ENCODE peak calls at places on chromosomes 5 and 9, in six cellular contexts. P is ovary, W is neural progenitor cell, K is A549, U is cardiac muscle cell, A is PC-3. Q is an unnamed sample.

GRCh38 chr5:122702524-122702875 is 72.4 kb upstream of the SNX2 start:
- DNase-seq in A (no peak), P (no peak), K (no peak), W (no peak), U (no peak), Q (no peak)

GRCh38 chr5:13249854-13250253 is 694.6 kb downstream of the DNAH5 start:
- DNase-seq in P (no peak), K (no peak), A (peak), W (no peak), U (no peak), Q (no peak)

GRCh38 chr5:142871880-142872200 is 101.7 kb downstream of the ARHGAP26 start:
- DNase-seq in A (no peak), W (no peak), K (no peak), U (peak), P (no peak), Q (no peak)

GRCh38 chr9:3282365-3282764 is 243.4 kb downstream of the RFX3 start:
- DNase-seq in K (no peak), U (no peak), A (no peak), W (no peak), P (no peak), Q (no peak)

GRCh38 chr9:117555964-117556629 is 141.2 kb upstream of the ASTN2 start:
- DNase-seq in K (peak), A (peak), P (no peak), W (peak), U (peak), Q (peak)

GRCh38 chr9:129036241-129036922 is at the start of gene MIGA2:
- DNase-seq in A (peak), K (peak), U (peak), W (peak), P (peak), Q (peak)

GRCh38 chr5:78896128-78896527 is 89.0 kb downstream of the ARSB start:
- DNase-seq in P (no peak), K (no peak), A (peak), U (peak), W (no peak), Q (no peak)

GRCh38 chr5:2223303-2223702 is 340.6 kb upstream of the IRX4 start:
- DNase-seq in P (no peak), K (no peak), U (no peak), W (no peak), A (no peak), Q (no peak)

GRCh38 chr5:148912714-148913398 is 86.4 kb downstream of the ADRB2 start:
- DNase-seq in W (peak), A (peak), K (peak), P (no peak), U (peak), Q (no peak)

GRCh38 chr9:132210472-132211145 is 48.8 kb downstream of the NTNG2 start:
- DNase-seq in K (no peak), A (peak), W (no peak), U (no peak), P (no peak), Q (no peak)

GRCh38 chr9:123725389-123725788 is 204.5 kb downstream of the DENND1A start:
- DNase-seq in P (no peak), U (no peak), W (peak), K (no peak), A (no peak), Q (no peak)

GRCh38 chr5:177111720-177112394 is 21.7 kb upstream of the NSD1 start:
- DNase-seq in P (peak), W (peak), K (peak), A (peak), U (peak), Q (peak)

GRCh38 chr9:113474372-113474771 is 10.8 kb downstream of the RGS3 start:
- DNase-seq in U (no peak), W (no peak), P (no peak), K (no peak), A (no peak), Q (no peak)

GRCh38 chr9:99046542-99047071 is 58.3 kb upstream of the TGFBR1 start:
- DNase-seq in W (no peak), U (no peak), P (no peak), A (no peak), K (no peak), Q (no peak)
- H3K27ac ChIP-seq in W (no peak), U (no peak), P (no peak), A (no peak), K (no peak), Q (no peak)

GRCh38 chr5:147458581-147458980 is 51.3 kb downstream of the DPYSL3 start:
- DNase-seq in A (no peak), U (no peak), K (no peak), W (no peak), P (no peak), Q (no peak)

GRCh38 chr5:147452137-147452838 is 57.6 kb downstream of the DPYSL3 start:
- DNase-seq in A (no peak), W (peak), U (no peak), P (peak), K (no peak), Q (peak)

GRCh38 chr5:147453901-147454814 is 55.7 kb downstream of the DPYSL3 start:
- DNase-seq in U (peak), P (peak), K (peak), W (peak), A (peak), Q (peak)

GRCh38 chr5:147455822-147456221 is 54.0 kb downstream of the DPYSL3 start:
- DNase-seq in W (no peak), K (no peak), A (no peak), U (no peak), P (no peak), Q (no peak)

DNA sequence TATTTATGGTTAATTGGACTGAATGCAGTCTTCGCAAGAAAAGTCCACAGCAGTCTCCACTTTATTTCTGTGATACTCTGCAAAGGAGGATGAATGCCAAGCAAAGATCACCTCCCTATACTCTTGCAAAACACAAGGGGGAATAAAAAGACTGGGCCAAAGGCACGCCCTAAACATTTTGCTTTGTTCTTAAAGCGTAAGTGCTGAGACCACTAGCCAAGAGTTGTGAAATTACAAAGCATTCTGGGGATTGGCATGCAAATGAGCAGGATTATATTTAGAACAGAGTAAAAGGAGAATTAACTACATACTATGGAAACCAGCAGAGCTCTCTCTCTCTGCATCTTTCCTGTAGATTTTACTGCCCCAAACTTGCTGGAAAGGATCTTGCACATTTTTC is 54.5 kb downstream of the DPYSL3 start:
- DNase-seq in P (peak), A (no peak), K (no peak), W (peak), U (peak), Q (no peak)
- H3K4me3 ChIP-seq in P (peak), A (no peak), K (no peak), W (peak), U (no peak), Q (no peak)

DNA sequence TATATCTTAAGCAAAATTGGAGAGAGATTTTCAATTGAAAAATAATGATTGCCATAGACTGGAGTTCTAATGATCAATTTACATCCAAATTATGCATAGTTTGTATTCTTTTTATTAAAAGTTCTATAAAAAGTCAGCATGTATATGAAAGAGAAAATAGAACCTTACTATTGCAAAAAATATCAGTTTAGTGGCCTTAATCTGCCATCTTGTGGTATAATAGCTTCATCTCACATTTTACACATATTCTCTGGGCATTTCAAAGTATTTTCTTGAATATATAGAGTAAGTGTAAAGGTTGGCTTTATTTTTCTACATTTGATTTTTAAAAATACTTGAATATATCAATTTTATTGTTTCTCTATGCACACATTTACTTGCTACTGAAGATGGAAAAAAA is 1858.6 kb upstream of the CDH9 start:
- DNase-seq in W (no peak), P (no peak), U (peak), K (peak), A (peak), Q (no peak)
- H3K27ac ChIP-seq in W (no peak), P (no peak), U (no peak), K (no peak), A (no peak), Q (no peak)

GRCh38 chr5:139762624-139763170 is 32.9 kb upstream of the PSD2 start:
- DNase-seq in W (no peak), U (no peak), A (no peak), K (no peak), P (no peak), Q (no peak)

GRCh38 chr5:139764250-139764791 is 31.3 kb upstream of the PSD2 start:
- DNase-seq in U (no peak), A (no peak), K (no peak), W (peak), P (no peak), Q (peak)

GRCh38 chr5:139763584-139764249 is 31.9 kb upstream of the PSD2 start:
- DNase-seq in U (no peak), K (no peak), A (no peak), W (no peak), P (no peak), Q (no peak)

GRCh38 chr5:139765409-139766217 is 30.0 kb upstream of the PSD2 start:
- DNase-seq in K (peak), U (peak), W (peak), P (peak), A (peak), Q (peak)

DNA sequence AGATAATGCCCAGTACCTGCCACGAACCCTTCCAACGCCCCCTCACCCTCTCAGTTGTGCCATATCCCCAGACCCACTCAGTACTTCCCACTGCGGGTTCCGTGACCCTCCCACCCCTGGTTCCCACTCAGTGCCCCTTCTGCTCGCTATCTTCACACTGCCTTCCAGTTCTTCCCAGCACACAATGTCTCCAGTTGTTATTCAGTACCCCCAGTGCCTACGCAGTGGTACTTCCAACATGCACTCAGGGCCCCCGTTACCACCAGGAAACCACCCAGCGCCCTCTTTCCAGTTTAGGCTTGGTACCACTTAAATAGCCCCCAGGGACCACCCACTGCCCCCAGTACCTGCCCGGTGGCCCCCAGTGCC is 30.6 kb upstream of the PSD2 start:
- DNase-seq in W (no peak), U (no peak), K (no peak), A (no peak), P (no peak), Q (no peak)
- H3K4me3 ChIP-seq in W (no peak), U (no peak), K (no peak), A (no peak), P (no peak), Q (no peak)

DNA sequence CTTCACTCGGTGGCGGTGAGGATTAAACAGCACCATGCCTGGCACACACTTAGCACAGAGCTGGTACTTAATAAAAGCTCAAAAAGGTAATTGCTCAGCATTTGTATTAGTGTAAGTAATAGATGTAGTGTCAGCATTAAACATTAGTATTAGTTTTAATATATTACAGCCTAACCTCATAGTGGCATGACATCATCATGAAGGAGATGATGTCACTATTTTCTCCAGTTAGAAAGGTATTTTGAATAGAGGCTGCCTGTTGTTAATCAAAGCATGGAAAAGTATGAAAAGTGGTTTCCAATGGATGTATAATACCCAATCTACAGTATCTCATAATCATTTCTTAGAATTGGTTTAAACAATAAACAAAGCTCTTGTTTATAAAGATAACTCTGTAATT is 49.0 kb upstream of the FSTL4 start:
- DNase-seq in U (no peak), A (no peak), P (no peak), K (no peak), W (no peak), Q (no peak)
- H3K27ac ChIP-seq in U (no peak), A (no peak), P (no peak), K (no peak), W (no peak), Q (no peak)

Q was measured in aorta.